ENCODE peak calls at places on chromosomes 2 and 18, in four cellular contexts. One of them, this sample, is unnamed.

GRCh38 chr2:173571021-173571821 is 216.5 kb downstream of the CDCA7 start:
- DNase-seq in WTC11: no peak
- DNase-seq in K562: peak; percentile 36
- DNase-seq in HepG2: peak; percentile 26
- DNase-seq in this sample: no peak

GRCh38 chr2:220341014-220341413 is 713.6 kb downstream of the SLC4A3 start:
- DNase-seq in WTC11: no peak
- DNase-seq in K562: no peak
- DNase-seq in HepG2: no peak
- DNase-seq in this sample: no peak

GRCh38 chr2:149365826-149366583 is 35.6 kb downstream of the LYPD6 start:
- DNase-seq in WTC11: no peak
- DNase-seq in K562: no peak
- DNase-seq in HepG2: peak; percentile 29
- DNase-seq in this sample: no peak

GRCh38 chr18:65221736-65222135 is 529.1 kb upstream of the CDH7 start:
- DNase-seq in WTC11: no peak
- DNase-seq in K562: no peak
- DNase-seq in HepG2: no peak
- DNase-seq in this sample: no peak

GRCh38 chr2:212416126-212416525 is 122.5 kb downstream of the ERBB4 start:
- DNase-seq in WTC11: no peak
- DNase-seq in K562: no peak
- DNase-seq in HepG2: no peak
- DNase-seq in this sample: no peak

GRCh38 chr18:50441518-50441917 is 66.7 kb downstream of the SKA1 start:
- DNase-seq in WTC11: no peak
- DNase-seq in K562: no peak
- DNase-seq in HepG2: no peak
- DNase-seq in this sample: no peak

GRCh38 chr2:167294031-167294774 is 405.9 kb downstream of the XIRP2 start:
- DNase-seq in WTC11: peak; percentile 65
- DNase-seq in K562: no peak
- DNase-seq in HepG2: no peak
- DNase-seq in this sample: no peak

GRCh38 chr2:105836840-105837692 is 92.4 kb downstream of the NCK2 start:
- DNase-seq in WTC11: no peak
- DNase-seq in K562: no peak
- DNase-seq in HepG2: no peak
- DNase-seq in this sample: no peak

GRCh38 chr18:55096261-55097026 is 137.2 kb upstream of the CCDC68 start:
- DNase-seq in WTC11: peak; percentile 42
- DNase-seq in K562: peak; percentile 54
- DNase-seq in HepG2: peak; percentile 7
- DNase-seq in this sample: no peak

GRCh38 chr2:239610457-239611221 is 209.8 kb upstream of the HDAC4 start:
- DNase-seq in WTC11: no peak
- DNase-seq in K562: no peak
- DNase-seq in HepG2: no peak
- DNase-seq in this sample: no peak

GRCh38 chr2:200812122-200813022 is 662 bp downstream of the BZW1 start:
- DNase-seq in WTC11: peak; percentile 55
- DNase-seq in K562: peak; percentile 81
- DNase-seq in HepG2: peak; percentile 74
- DNase-seq in this sample: no peak
- TF ChIP-seq ETV6 in WTC11: no peak
- TF ChIP-seq ETV6 in K562: no peak
- TF ChIP-seq ETV6 in HepG2: no peak
- TF ChIP-seq ETV6 in this sample: no peak

DNA sequence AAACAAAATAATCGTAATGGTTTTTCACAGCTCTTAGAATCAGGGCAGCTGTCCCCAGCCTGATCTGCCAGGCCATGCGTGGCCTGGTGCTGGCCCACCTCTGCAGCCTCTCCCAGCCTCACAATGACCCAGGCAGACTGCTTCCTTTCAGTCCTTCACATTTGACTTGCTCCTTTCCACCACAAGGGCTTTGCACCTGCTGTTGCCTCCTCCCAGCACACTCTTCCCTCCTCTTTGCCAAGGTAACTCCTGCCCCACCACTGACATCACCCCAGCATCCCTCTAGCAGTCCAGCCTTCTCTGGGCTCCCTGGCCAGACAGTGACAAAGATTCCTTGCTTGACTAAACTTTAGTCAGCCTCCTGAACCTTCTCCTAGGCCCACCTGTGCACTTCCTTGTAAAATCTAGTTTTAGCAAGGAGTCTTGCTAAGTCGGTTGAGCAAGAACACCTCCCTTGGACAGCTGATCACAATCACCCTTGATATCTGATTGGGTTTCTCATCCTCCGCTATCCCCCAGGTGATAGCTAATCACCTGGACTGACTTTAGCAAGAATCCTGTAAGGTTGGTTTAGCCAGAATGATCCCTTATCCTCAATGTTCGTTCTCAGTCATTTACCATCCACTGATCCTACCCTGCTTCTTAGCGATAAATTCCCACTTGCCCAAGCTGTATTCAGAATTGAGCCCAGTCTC is 16.2 kb upstream of the RAB11FIP5 start:
- DNase-seq in WTC11: no peak
- DNase-seq in K562: no peak
- DNase-seq in HepG2: no peak
- DNase-seq in this sample: no peak
- TF ChIP-seq ETV6 in WTC11: no peak
- TF ChIP-seq ETV6 in K562: no peak
- TF ChIP-seq ETV6 in HepG2: no peak
- TF ChIP-seq ETV6 in this sample: no peak

DNA sequence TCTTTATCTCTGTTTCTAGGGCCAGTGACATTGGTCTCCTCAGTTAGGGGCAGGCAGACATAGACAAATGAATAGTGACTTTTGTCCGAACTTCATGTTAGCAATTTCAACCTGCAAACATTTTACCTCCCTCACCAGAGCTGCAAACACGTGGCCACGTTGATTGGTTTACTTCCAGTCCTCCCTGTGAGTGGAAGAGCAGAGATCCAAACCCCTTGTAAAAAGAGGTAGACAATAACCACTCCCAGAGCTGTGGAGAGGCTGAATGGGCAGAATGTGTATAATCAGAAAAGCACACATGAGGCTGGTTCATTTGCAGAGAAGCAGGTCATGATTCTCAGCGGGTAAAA is 31.1 kb downstream of the CTIF start:
- DNase-seq in WTC11: no peak
- DNase-seq in K562: no peak
- DNase-seq in HepG2: peak; percentile 14
- DNase-seq in this sample: no peak
- TF ChIP-seq ETV6 in WTC11: no peak
- TF ChIP-seq ETV6 in K562: no peak
- TF ChIP-seq ETV6 in HepG2: no peak
- TF ChIP-seq ETV6 in this sample: no peak

DNA sequence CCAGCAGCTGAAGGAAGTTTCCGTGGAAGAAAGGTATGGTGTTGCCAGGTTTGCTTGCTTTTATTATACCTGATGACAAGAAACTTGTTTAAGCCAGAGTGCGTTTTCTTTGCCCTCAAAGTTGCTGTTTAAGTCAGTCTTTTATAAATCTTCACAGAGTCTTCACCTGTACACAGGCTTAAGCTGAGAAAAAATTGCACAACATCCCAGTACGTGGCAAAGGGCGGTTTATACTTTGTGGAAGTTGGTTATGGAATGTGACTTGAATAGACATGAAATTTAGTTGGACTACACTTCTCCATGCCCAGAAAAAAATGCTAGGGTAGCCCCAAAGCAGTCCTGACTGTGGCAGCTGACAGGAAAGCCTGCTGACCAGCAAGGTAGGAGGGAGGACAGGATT is 121.5 kb downstream of the RTN4 start:
- DNase-seq in WTC11: no peak
- DNase-seq in K562: no peak
- DNase-seq in HepG2: no peak
- DNase-seq in this sample: no peak
- TF ChIP-seq ETV6 in WTC11: no peak
- TF ChIP-seq ETV6 in K562: no peak
- TF ChIP-seq ETV6 in HepG2: no peak
- TF ChIP-seq ETV6 in this sample: no peak

This sample was measured in GM12878.